ENCODE peak calls at places on chromosomes 5 and 9, in seven cellular contexts. One of them, this sample, is unnamed.

GRCh38 chr5:122150128-122150685 is 20.9 kb downstream of the ZNF474 start:
- DNase-seq in OCI-LY7: no peak
- DNase-seq in 8988T: no peak
- DNase-seq in neural crest cell: no peak
- DNase-seq in cardiac fibroblast: no peak
- DNase-seq in activated CD4-positive, alpha-beta T cell treated with anti-CD3 and anti-CD28 coated beads, Interleukin-2, amount 50 U/mL, for 48 hours: no peak
- DNase-seq in activated naive CD4-positive, alpha-beta T cell: no peak
- DNase-seq in this sample: peak

GRCh38 chr9:23088932-23089364 is 642.3 kb downstream of the DMRTA1 start:
- DNase-seq in OCI-LY7: peak
- DNase-seq in 8988T: no peak
- DNase-seq in neural crest cell: peak
- DNase-seq in cardiac fibroblast: no peak
- DNase-seq in activated CD4-positive, alpha-beta T cell treated with anti-CD3 and anti-CD28 coated beads, Interleukin-2, amount 50 U/mL, for 48 hours: no peak
- DNase-seq in activated naive CD4-positive, alpha-beta T cell: no peak
- DNase-seq in this sample: peak

GRCh38 chr9:7094052-7094451 is 336.3 kb downstream of the KDM4C start:
- DNase-seq in OCI-LY7: no peak
- DNase-seq in 8988T: no peak
- DNase-seq in neural crest cell: no peak
- DNase-seq in cardiac fibroblast: peak
- DNase-seq in activated CD4-positive, alpha-beta T cell treated with anti-CD3 and anti-CD28 coated beads, Interleukin-2, amount 50 U/mL, for 48 hours: no peak
- DNase-seq in activated naive CD4-positive, alpha-beta T cell: no peak
- DNase-seq in this sample: peak

GRCh38 chr9:116494815-116495634 is 192.1 kb upstream of the TRIM32 start:
- DNase-seq in OCI-LY7: peak
- DNase-seq in 8988T: no peak
- DNase-seq in neural crest cell: no peak
- DNase-seq in cardiac fibroblast: no peak
- DNase-seq in activated CD4-positive, alpha-beta T cell treated with anti-CD3 and anti-CD28 coated beads, Interleukin-2, amount 50 U/mL, for 48 hours: peak
- DNase-seq in activated naive CD4-positive, alpha-beta T cell: no peak
- DNase-seq in this sample: no peak

GRCh38 chr9:134053941-134054761 is 13.7 kb downstream of the BRD3 start:
- DNase-seq in OCI-LY7: no peak
- DNase-seq in 8988T: no peak
- DNase-seq in neural crest cell: no peak
- DNase-seq in cardiac fibroblast: no peak
- DNase-seq in activated CD4-positive, alpha-beta T cell treated with anti-CD3 and anti-CD28 coated beads, Interleukin-2, amount 50 U/mL, for 48 hours: no peak
- DNase-seq in activated naive CD4-positive, alpha-beta T cell: no peak
- DNase-seq in this sample: no peak

GRCh38 chr9:132249123-132249522 is 87.3 kb downstream of the NTNG2 start:
- DNase-seq in OCI-LY7: no peak
- DNase-seq in 8988T: no peak
- DNase-seq in neural crest cell: no peak
- DNase-seq in cardiac fibroblast: no peak
- DNase-seq in activated CD4-positive, alpha-beta T cell treated with anti-CD3 and anti-CD28 coated beads, Interleukin-2, amount 50 U/mL, for 48 hours: no peak
- DNase-seq in activated naive CD4-positive, alpha-beta T cell: no peak
- DNase-seq in this sample: no peak

GRCh38 chr5:4831325-4831724 is 308.8 kb upstream of the ADAMTS16 start:
- DNase-seq in OCI-LY7: no peak
- DNase-seq in 8988T: no peak
- DNase-seq in neural crest cell: no peak
- DNase-seq in cardiac fibroblast: no peak
- DNase-seq in activated CD4-positive, alpha-beta T cell treated with anti-CD3 and anti-CD28 coated beads, Interleukin-2, amount 50 U/mL, for 48 hours: no peak
- DNase-seq in activated naive CD4-positive, alpha-beta T cell: no peak
- DNase-seq in this sample: no peak

GRCh38 chr5:73808916-73809315 is 182.9 kb downstream of the ARHGEF28 start:
- DNase-seq in OCI-LY7: no peak
- DNase-seq in 8988T: no peak
- DNase-seq in neural crest cell: no peak
- DNase-seq in cardiac fibroblast: peak
- DNase-seq in activated CD4-positive, alpha-beta T cell treated with anti-CD3 and anti-CD28 coated beads, Interleukin-2, amount 50 U/mL, for 48 hours: no peak
- DNase-seq in activated naive CD4-positive, alpha-beta T cell: no peak
- DNase-seq in this sample: no peak

GRCh38 chr5:169226904-169227303 is 74.0 kb downstream of the SLIT3 start:
- DNase-seq in OCI-LY7: no peak
- DNase-seq in 8988T: no peak
- DNase-seq in neural crest cell: no peak
- DNase-seq in cardiac fibroblast: no peak
- DNase-seq in activated CD4-positive, alpha-beta T cell treated with anti-CD3 and anti-CD28 coated beads, Interleukin-2, amount 50 U/mL, for 48 hours: no peak
- DNase-seq in activated naive CD4-positive, alpha-beta T cell: no peak
- DNase-seq in this sample: no peak

GRCh38 chr9:38486837-38487236 is 62.6 kb upstream of the IGFBPL1 start:
- DNase-seq in OCI-LY7: no peak
- DNase-seq in 8988T: no peak
- DNase-seq in neural crest cell: no peak
- DNase-seq in cardiac fibroblast: no peak
- DNase-seq in activated CD4-positive, alpha-beta T cell treated with anti-CD3 and anti-CD28 coated beads, Interleukin-2, amount 50 U/mL, for 48 hours: no peak
- DNase-seq in activated naive CD4-positive, alpha-beta T cell: no peak
- DNase-seq in this sample: no peak

GRCh38 chr9:38036359-38037084 is 32.5 kb downstream of the SHB start:
- DNase-seq in OCI-LY7: no peak
- DNase-seq in 8988T: no peak
- DNase-seq in neural crest cell: no peak
- DNase-seq in cardiac fibroblast: peak
- DNase-seq in activated CD4-positive, alpha-beta T cell treated with anti-CD3 and anti-CD28 coated beads, Interleukin-2, amount 50 U/mL, for 48 hours: no peak
- DNase-seq in activated naive CD4-positive, alpha-beta T cell: no peak
- DNase-seq in this sample: peak